ENCODE peak calls at places on chromosome 6, in four cellular contexts. One of them, this sample, is unnamed.

GRCh38 chr6:35876902-35877301 is 44.0 kb downstream of the SRPK1 start:
- DNase-seq in fibroblast of mammary gland: no peak
- DNase-seq in progenitor cell of endocrine pancreas: no peak
- DNase-seq in bronchial epithelial cell: no peak
- DNase-seq in this sample: no peak

GRCh38 chr6:75458895-75459294 is 34.7 kb downstream of the FILIP1 start:
- DNase-seq in fibroblast of mammary gland: peak
- DNase-seq in progenitor cell of endocrine pancreas: no peak
- DNase-seq in bronchial epithelial cell: no peak
- DNase-seq in this sample: no peak

GRCh38 chr6:44642870-44643522 is 255.5 kb downstream of the CDC5L start:
- DNase-seq in fibroblast of mammary gland: peak
- DNase-seq in progenitor cell of endocrine pancreas: no peak
- DNase-seq in bronchial epithelial cell: peak
- DNase-seq in this sample: no peak

GRCh38 chr6:71181565-71181964 is 107.0 kb upstream of the OGFRL1 start:
- DNase-seq in fibroblast of mammary gland: peak
- DNase-seq in progenitor cell of endocrine pancreas: no peak
- DNase-seq in bronchial epithelial cell: peak
- DNase-seq in this sample: no peak

GRCh38 chr6:79180082-79180481 is 54.4 kb downstream of the HMGN3 start:
- DNase-seq in fibroblast of mammary gland: no peak
- DNase-seq in progenitor cell of endocrine pancreas: no peak
- DNase-seq in bronchial epithelial cell: peak
- DNase-seq in this sample: no peak

GRCh38 chr6:114344216-114344970 is 1.6 kb upstream of the HS3ST5 start:
- DNase-seq in fibroblast of mammary gland: no peak
- DNase-seq in progenitor cell of endocrine pancreas: no peak
- DNase-seq in bronchial epithelial cell: no peak
- DNase-seq in this sample: no peak

GRCh38 chr6:127022297-127022696 is 96.2 kb upstream of the RSPO3 start:
- DNase-seq in fibroblast of mammary gland: peak
- DNase-seq in progenitor cell of endocrine pancreas: no peak
- DNase-seq in bronchial epithelial cell: no peak
- DNase-seq in this sample: no peak

GRCh38 chr6:111590209-111590955 is 15.3 kb downstream of the TRAF3IP2 start:
- DNase-seq in fibroblast of mammary gland: peak
- DNase-seq in progenitor cell of endocrine pancreas: no peak
- DNase-seq in bronchial epithelial cell: no peak
- DNase-seq in this sample: no peak

GRCh38 chr6:15352229-15352628 is 106.4 kb downstream of the JARID2 start:
- DNase-seq in fibroblast of mammary gland: peak
- DNase-seq in progenitor cell of endocrine pancreas: no peak
- DNase-seq in bronchial epithelial cell: no peak
- DNase-seq in this sample: no peak

GRCh38 chr6:166360243-166361079 is 18.1 kb upstream of the SFT2D1 start:
- DNase-seq in fibroblast of mammary gland: peak
- DNase-seq in progenitor cell of endocrine pancreas: no peak
- DNase-seq in bronchial epithelial cell: peak
- DNase-seq in this sample: peak

GRCh38 chr6:100175814-100176275 is 181.8 kb upstream of the MCHR2 start:
- DNase-seq in fibroblast of mammary gland: peak
- DNase-seq in progenitor cell of endocrine pancreas: no peak
- DNase-seq in bronchial epithelial cell: peak
- DNase-seq in this sample: no peak

GRCh38 chr6:121595646-121596045 is 160.2 kb downstream of the GJA1 start:
- DNase-seq in fibroblast of mammary gland: no peak
- DNase-seq in progenitor cell of endocrine pancreas: no peak
- DNase-seq in bronchial epithelial cell: peak
- DNase-seq in this sample: no peak

GRCh38 chr6:121596441-121596840 is 161.0 kb downstream of the GJA1 start:
- DNase-seq in fibroblast of mammary gland: no peak
- DNase-seq in progenitor cell of endocrine pancreas: no peak
- DNase-seq in bronchial epithelial cell: no peak
- DNase-seq in this sample: no peak

GRCh38 chr6:121594053-121594452 is 158.6 kb downstream of the GJA1 start:
- DNase-seq in fibroblast of mammary gland: no peak
- DNase-seq in progenitor cell of endocrine pancreas: no peak
- DNase-seq in bronchial epithelial cell: no peak
- DNase-seq in this sample: no peak

GRCh38 chr6:121600389-121601233 is 165.2 kb downstream of the GJA1 start:
- DNase-seq in fibroblast of mammary gland: no peak
- DNase-seq in progenitor cell of endocrine pancreas: no peak
- DNase-seq in bronchial epithelial cell: no peak
- DNase-seq in this sample: no peak

DNA sequence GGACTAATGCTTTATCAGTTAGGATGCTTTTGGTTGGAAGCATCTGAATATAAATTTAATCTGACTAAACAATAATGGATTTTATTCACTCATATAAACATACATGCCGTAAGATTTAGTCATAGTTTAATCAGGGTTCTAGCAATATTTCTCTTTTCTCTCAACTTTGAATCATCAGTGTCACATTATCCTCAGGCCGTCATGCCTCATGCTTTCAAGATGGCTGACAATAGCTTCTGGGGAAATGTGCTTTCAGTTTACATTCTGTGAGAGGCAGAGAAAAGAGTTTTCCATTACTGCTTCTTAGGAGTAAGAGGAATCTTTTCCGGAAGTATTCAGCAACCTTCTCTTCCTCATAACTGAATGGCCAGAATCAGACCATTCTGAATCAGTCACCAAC is 162.2 kb downstream of the GJA1 start:
- DNase-seq in fibroblast of mammary gland: peak
- DNase-seq in progenitor cell of endocrine pancreas: no peak
- DNase-seq in bronchial epithelial cell: peak
- DNase-seq in this sample: no peak
- TF ChIP-seq CTCF in fibroblast of mammary gland: no peak
- TF ChIP-seq CTCF in progenitor cell of endocrine pancreas: no peak
- TF ChIP-seq CTCF in bronchial epithelial cell: no peak
- TF ChIP-seq CTCF in this sample: no peak

GRCh38 chr6:10402648-10403311 is 12.1 kb downstream of the TFAP2A start:
- DNase-seq in fibroblast of mammary gland: no peak
- DNase-seq in progenitor cell of endocrine pancreas: no peak
- DNase-seq in bronchial epithelial cell: peak
- DNase-seq in this sample: no peak

GRCh38 chr6:10403385-10404106 is 11.3 kb downstream of the TFAP2A start:
- DNase-seq in fibroblast of mammary gland: peak
- DNase-seq in progenitor cell of endocrine pancreas: no peak
- DNase-seq in bronchial epithelial cell: peak
- DNase-seq in this sample: no peak

GRCh38 chr6:10406556-10406955 is 8.3 kb downstream of the TFAP2A start:
- DNase-seq in fibroblast of mammary gland: no peak
- DNase-seq in progenitor cell of endocrine pancreas: no peak
- DNase-seq in bronchial epithelial cell: peak
- DNase-seq in this sample: no peak

GRCh38 chr6:10404799-10405524 is 9.9 kb downstream of the TFAP2A start:
- DNase-seq in fibroblast of mammary gland: no peak
- DNase-seq in progenitor cell of endocrine pancreas: no peak
- DNase-seq in bronchial epithelial cell: peak
- DNase-seq in this sample: no peak

DNA sequence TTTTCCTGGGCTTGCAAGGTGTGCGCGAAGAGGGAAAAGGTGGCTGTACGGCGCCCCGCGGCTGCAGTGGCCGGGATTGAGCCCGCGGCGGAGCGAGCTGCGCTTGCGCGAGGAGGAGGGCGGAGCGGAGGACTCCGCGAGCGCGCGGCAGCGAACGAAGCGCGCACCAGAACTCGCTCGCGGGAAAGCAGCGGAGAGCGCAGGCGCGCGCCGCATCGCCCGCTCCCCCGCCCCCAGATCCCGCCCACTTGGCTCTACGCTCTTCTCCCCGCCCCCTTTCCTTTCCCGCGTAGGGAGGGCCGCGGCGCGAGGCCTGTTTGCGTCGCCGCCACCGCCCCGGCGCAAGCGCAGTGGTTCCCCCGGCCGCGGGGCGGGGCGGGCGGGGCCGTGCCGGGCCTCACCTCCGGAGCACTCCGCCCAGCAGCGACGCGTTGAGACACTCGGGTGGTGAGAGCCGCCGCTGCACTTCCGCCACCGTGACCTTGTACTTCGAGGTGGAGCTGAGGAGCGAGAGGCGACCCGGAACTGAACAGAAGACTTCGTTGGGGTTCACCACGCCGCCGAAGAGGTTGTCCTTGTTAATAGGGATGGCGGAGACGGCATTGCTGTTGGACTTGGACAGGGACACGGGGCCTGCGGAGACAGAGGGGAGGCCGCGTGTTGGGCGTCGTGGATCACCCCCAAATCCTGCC is 10.6 kb downstream of the TFAP2A start:
- DNase-seq in fibroblast of mammary gland: peak
- DNase-seq in progenitor cell of endocrine pancreas: peak
- DNase-seq in bronchial epithelial cell: peak
- DNase-seq in this sample: peak
- TF ChIP-seq CTCF in fibroblast of mammary gland: no peak
- TF ChIP-seq CTCF in progenitor cell of endocrine pancreas: peak
- TF ChIP-seq CTCF in bronchial epithelial cell: peak
- TF ChIP-seq CTCF in this sample: peak

DNA sequence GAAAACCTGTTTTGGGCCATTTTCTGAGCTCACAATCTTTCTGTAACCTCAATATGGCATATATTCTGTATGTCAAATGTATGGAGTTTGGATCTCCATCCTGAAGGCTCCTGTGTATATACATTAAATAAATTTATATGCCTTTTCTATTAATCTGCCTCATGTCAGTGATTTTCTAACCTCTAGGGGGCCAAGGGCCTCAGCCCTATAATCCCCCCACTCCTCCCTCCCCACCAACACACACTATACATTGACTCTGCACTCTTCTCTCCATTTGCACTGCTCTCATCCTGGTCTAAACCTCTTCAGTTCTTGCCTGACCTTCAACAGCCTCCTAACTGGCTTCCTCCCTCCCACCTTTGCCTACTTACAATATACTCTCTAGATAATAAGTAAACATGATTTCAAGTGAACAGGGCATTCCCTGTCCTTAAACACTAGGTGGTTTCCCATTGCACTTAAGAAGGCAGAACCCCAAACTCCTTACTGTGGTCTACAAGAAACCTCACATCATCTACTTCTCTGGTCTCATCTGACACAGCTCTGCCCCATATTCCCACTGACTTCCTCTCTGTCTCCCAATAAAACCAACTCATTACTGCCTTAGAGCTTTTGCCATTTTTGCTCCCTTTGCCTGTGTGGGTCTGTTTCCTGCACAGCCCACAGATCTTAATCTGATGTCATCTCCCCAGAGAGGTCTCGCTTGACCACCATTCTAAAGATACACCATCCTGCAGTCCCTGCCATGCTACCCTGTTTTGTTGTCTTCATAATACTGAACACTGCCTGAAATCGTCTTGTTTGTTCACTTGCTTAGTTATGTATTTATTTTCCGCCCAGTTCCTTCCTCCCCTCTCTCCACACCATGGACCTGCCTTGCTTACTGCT is 213.7 kb downstream of the SYNE1 start:
- DNase-seq in fibroblast of mammary gland: no peak
- DNase-seq in progenitor cell of endocrine pancreas: no peak
- DNase-seq in bronchial epithelial cell: no peak
- DNase-seq in this sample: no peak
- TF ChIP-seq CTCF in fibroblast of mammary gland: no peak
- TF ChIP-seq CTCF in progenitor cell of endocrine pancreas: no peak
- TF ChIP-seq CTCF in bronchial epithelial cell: no peak
- TF ChIP-seq CTCF in this sample: no peak

GRCh38 chr6:28583463-28583862 is 57.8 kb downstream of the GPX5 start:
- DNase-seq in fibroblast of mammary gland: no peak
- DNase-seq in progenitor cell of endocrine pancreas: no peak
- DNase-seq in bronchial epithelial cell: no peak
- DNase-seq in this sample: no peak

GRCh38 chr6:28586273-28586672 is 60.6 kb downstream of the GPX5 start:
- DNase-seq in fibroblast of mammary gland: no peak
- DNase-seq in progenitor cell of endocrine pancreas: no peak
- DNase-seq in bronchial epithelial cell: peak
- DNase-seq in this sample: no peak

GRCh38 chr6:28585335-28585734 is 59.7 kb downstream of the GPX5 start:
- DNase-seq in fibroblast of mammary gland: peak
- DNase-seq in progenitor cell of endocrine pancreas: no peak
- DNase-seq in bronchial epithelial cell: peak
- DNase-seq in this sample: no peak

DNA sequence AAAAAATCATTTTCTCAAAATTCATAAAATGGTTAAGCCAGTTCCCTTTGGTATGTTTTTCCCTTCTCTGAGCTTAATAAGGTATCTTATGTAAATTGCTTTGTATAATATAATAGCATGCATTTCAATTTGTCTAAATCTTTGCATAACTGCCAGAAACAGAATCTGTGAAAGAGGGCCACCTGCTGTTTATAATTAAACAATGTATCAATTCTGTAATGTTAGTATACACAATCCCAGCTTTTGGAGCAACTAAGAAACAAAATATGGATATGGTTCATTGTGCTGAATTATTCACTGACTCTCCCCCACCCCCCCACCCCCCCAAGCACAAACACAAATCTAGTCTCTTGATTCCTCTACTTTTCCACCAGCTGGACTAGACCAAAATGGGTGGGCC is 54.8 kb downstream of the GPX5 start:
- DNase-seq in fibroblast of mammary gland: peak
- DNase-seq in progenitor cell of endocrine pancreas: no peak
- DNase-seq in bronchial epithelial cell: no peak
- DNase-seq in this sample: no peak
- TF ChIP-seq CTCF in fibroblast of mammary gland: peak
- TF ChIP-seq CTCF in progenitor cell of endocrine pancreas: peak
- TF ChIP-seq CTCF in bronchial epithelial cell: no peak
- TF ChIP-seq CTCF in this sample: no peak

DNA sequence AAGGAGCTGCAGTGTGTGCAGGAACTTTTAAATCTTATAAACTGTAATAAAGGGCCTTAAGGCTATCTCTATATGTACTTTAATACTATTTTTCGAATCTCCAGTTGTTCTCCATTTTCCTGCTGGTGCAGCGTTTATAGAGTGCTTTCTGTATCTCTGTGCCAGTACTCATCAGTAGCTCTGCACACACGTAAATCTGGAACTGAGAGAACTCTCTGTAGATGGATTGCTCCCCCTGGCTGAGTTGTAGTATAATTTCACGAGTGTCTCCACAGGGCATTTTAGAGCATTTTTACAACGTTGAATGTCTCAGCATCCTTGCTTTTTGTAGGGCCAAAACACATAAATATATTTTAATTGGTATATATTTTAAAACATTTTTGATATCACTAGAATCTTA is 256.5 kb downstream of the TRDN start:
- DNase-seq in fibroblast of mammary gland: peak
- DNase-seq in progenitor cell of endocrine pancreas: no peak
- DNase-seq in bronchial epithelial cell: peak
- DNase-seq in this sample: peak
- TF ChIP-seq CTCF in fibroblast of mammary gland: peak
- TF ChIP-seq CTCF in progenitor cell of endocrine pancreas: peak
- TF ChIP-seq CTCF in bronchial epithelial cell: peak
- TF ChIP-seq CTCF in this sample: peak